ENCODE peak calls at places on chromosome 13, in five cellular contexts. B is HuH-7.5; Z is adrenal gland; X is stimulated activated CD4-positive, alpha-beta T cell treated with anti-CD3 and anti-CD28 coated beads, Interleukin-4, amount 100 ng/mL, for 48 hours; S is activated T-cell treated with anti-CD3 and anti-CD28 coated beads, Interleukin-2, amount 50 U/mL, for 24 hours. O is an unnamed sample.

GRCh38 chr13:39269411-39269810 is 231.2 kb downstream of the NHLRC3 start:
- DNase-seq in B (no peak), Z (no peak), X (no peak), S (no peak), O (no peak)

GRCh38 chr13:101149735-101150380 is 266.4 kb downstream of the NALCN start:
- DNase-seq in B (no peak), Z (no peak), X (no peak), S (no peak), O (no peak)

GRCh38 chr13:36718146-36718545 is 44.3 kb downstream of the SERTM1 start:
- DNase-seq in B (no peak), Z (no peak), X (no peak), S (no peak), O (no peak)

GRCh38 chr13:105462098-105462497 is 1073.4 kb downstream of the EFNB2 start:
- DNase-seq in B (no peak), Z (no peak), X (no peak), S (no peak), O (no peak)

GRCh38 chr13:59950201-59950730 is 213.5 kb downstream of the DIAPH3 start:
- DNase-seq in B (no peak), Z (no peak), X (no peak), S (no peak), O (no peak)

GRCh38 chr13:113959198-113959597 is 14.7 kb downstream of the C13orf46 start:
- DNase-seq in B (no peak), Z (no peak), X (no peak), S (no peak), O (no peak)

GRCh38 chr13:24511824-24512207 is 762 bp downstream of the PARP4 start:
- DNase-seq in B (no peak), Z (no peak), X (no peak), S (no peak), O (no peak)

GRCh38 chr13:74230984-74231443 is 96.8 kb upstream of the KLF12 start:
- DNase-seq in B (no peak), Z (no peak), X (no peak), S (no peak), O (no peak)

GRCh38 chr13:23140492-23140891 is 40.3 kb upstream of the SGCG start:
- DNase-seq in B (no peak), Z (no peak), X (no peak), S (no peak), O (no peak)

GRCh38 chr13:67120872-67121531 is 109.1 kb downstream of the PCDH9 start:
- DNase-seq in B (no peak), Z (no peak), X (no peak), S (no peak), O (no peak)

GRCh38 chr13:62234780-62235530 is 819.3 kb upstream of the PCDH20 start:
- DNase-seq in B (no peak), Z (no peak), X (no peak), S (no peak), O (no peak)

GRCh38 chr13:50893211-50893852 is 16.3 kb upstream of the RNASEH2B start:
- DNase-seq in B (no peak), Z (no peak), X (no peak), S (no peak), O (no peak)

GRCh38 chr13:62482351-62482750 is 1066.7 kb upstream of the PCDH20 start:
- DNase-seq in B (no peak), Z (no peak), X (no peak), S (no peak), O (no peak)

GRCh38 chr13:34435338-34435737 is 506.7 kb upstream of the NBEA start:
- DNase-seq in B (no peak), Z (peak), X (no peak), S (no peak), O (no peak)

GRCh38 chr13:39527961-39528720 is 74.9 kb downstream of the LHFPL6 start:
- DNase-seq in B (no peak), Z (peak), X (no peak), S (no peak), O (no peak)

GRCh38 chr13:26999499-26999898 is 172.1 kb downstream of the USP12 start:
- DNase-seq in B (no peak), Z (no peak), X (no peak), S (no peak), O (no peak)

GRCh38 chr13:30266751-30267150 is 40.6 kb downstream of the KATNAL1 start:
- DNase-seq in B (no peak), Z (no peak), X (no peak), S (no peak), O (no peak)

GRCh38 chr13:80341098-80341701 is at the start of gene SPRY2:
- DNase-seq in B (peak), Z (peak), X (no peak), S (peak), O (peak)

GRCh38 chr13:37656247-37656940 is 57.8 kb upstream of the POSTN start:
- DNase-seq in B (no peak), Z (no peak), X (no peak), S (no peak), O (no peak)

GRCh38 chr13:89269737-89270136 is 1598.6 kb downstream of the SLITRK5 start:
- DNase-seq in B (no peak), Z (no peak), X (no peak), S (no peak), O (no peak)

GRCh38 chr13:37058801-37059135 is 720 bp downstream of the SUPT20H start:
- DNase-seq in B (peak), Z (peak), X (peak), S (no peak), O (no peak)

GRCh38 chr13:44989071-44989889 is at the start of the genes GPALPP1 and NUFIP1:
- DNase-seq in B (peak), Z (peak), X (peak), S (peak), O (peak)

O was measured in progenitor cell of endocrine pancreas.